ENCODE peak calls at places on chromosomes 7 and 10, in four cellular contexts. F, J, I and B are unnamed samples.

GRCh38 chr7:7251742-7252141 is 69.4 kb downstream of the C1GALT1 start:
- DNase-seq in J (peak), I (no peak), F (no peak), B (no peak)

GRCh38 chr10:98349508-98349922 is 65.5 kb downstream of the PYROXD2 start:
- DNase-seq in F (no peak), J (no peak), I (no peak), B (no peak)

GRCh38 chr7:25009271-25009670 is 29.3 kb upstream of the OSBPL3 start:
- DNase-seq in J (no peak), F (no peak), I (no peak), B (no peak)

GRCh38 chr7:82194011-82194410 is 249.6 kb downstream of the CACNA2D1 start:
- DNase-seq in I (no peak), F (no peak), J (no peak), B (no peak)

GRCh38 chr10:101745074-101745690 is 30.7 kb downstream of the FGF8 start:
- DNase-seq in J (no peak), F (no peak), I (no peak), B (no peak)

GRCh38 chr10:69327463-69328345 is 49.4 kb downstream of the HK1 start:
- DNase-seq in F (no peak), J (no peak), I (no peak), B (no peak)

GRCh38 chr7:73557397-73558257 is at the start of gene BCL7B:
- DNase-seq in J (no peak), I (peak), F (peak), B (peak)

GRCh38 chr10:133165556-133166503 is 5.8 kb downstream of the KNDC1 start:
- DNase-seq in J (no peak), F (no peak), I (no peak), B (no peak)

GRCh38 chr7:95335093-95335492 is 10.8 kb upstream of the PON1 start:
- DNase-seq in I (no peak), F (no peak), J (no peak), B (no peak)

DNA sequence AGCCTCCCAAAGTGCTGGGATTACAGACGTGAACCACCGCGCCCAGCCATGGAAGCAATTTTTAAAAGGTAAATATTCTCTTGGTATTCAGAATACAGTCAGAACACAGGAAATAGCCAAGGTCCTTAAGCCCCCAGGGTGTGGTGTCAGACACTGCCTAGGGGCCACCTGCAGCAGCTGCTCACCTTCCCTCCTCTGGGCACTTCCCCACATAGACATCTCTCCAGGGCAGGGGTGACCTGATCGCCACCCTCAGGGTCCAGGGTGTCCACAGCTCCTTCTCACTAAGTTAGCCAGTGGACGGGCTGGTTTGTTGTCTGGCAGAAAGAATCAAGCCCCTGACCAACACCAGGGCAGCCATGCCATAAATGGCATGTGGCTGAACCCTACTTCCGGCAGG is 15.9 kb downstream of the URGCP start:
- DNase-seq in I (no peak), F (no peak), J (no peak), B (no peak)
- TF ChIP-seq SP1 in I (no peak), F (no peak), J (no peak), B (no peak)

GRCh38 chr7:98622926-98623325 is 5.8 kb downstream of the NPTX2 start:
- DNase-seq in J (no peak), I (no peak), F (no peak), B (no peak)
- TF ChIP-seq SUZ12 in J (no peak), I (no peak), F (no peak), B (no peak)

GRCh38 chr10:22321156-22321711 is 335 bp downstream of the BMI1 start:
- DNase-seq in F (peak), J (no peak), I (peak), B (peak)
- TF ChIP-seq SP1 in F (no peak), J (no peak), I (no peak), B (no peak)

GRCh38 chr10:10869592-10869991 is 148.1 kb upstream of the CELF2 start:
- DNase-seq in I (no peak), J (peak), F (no peak), B (no peak)
- TF ChIP-seq SUZ12 in I (no peak), J (no peak), F (no peak), B (no peak)

DNA sequence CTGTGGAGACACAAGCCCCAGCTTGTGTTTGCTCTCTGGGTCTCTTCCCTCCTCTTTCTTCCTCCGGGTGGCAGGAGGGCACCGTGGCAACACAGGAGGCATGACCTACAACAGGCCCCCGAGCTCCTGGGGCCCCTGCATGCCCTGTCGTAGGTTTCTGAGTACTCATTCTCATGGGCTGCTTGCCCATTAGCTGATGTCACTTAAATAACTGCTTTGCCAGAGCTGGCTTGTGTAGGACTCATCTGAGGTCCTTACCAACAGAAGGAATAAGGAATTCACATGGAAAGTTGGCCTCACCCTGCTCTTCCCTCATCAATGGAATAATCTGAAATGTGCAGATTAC is 298.0 kb upstream of the PRKCQ start:
- DNase-seq in J (no peak), I (peak), F (no peak), B (no peak)
- TF ChIP-seq SP1 in J (no peak), I (no peak), F (no peak), B (no peak)